ENCODE peak calls at places on chromosomes 13 and 19, in seven cellular contexts. E is GM12864; L is HCT116; M is amniotic epithelial cell; V is CD8-positive, alpha-beta T cell; T is occipital lobe; N is progenitor cell of endocrine pancreas. O is an unnamed sample.

GRCh38 chr13:28316129-28316528 is 177.8 kb downstream of the PAN3 start:
- DNase-seq in E (no peak), L (no peak), M (no peak), V (no peak), T (no peak), N (no peak), O (no peak)

GRCh38 chr13:98975822-98976261 is 2.0 kb downstream of the DOCK9 start:
- DNase-seq in E (no peak), L (no peak), M (peak; percentile 72), V (no peak), T (no peak), N (no peak), O (no peak)

GRCh38 chr13:33087091-33087490 is 70.9 kb downstream of the KL start:
- DNase-seq in E (no peak), L (no peak), M (peak; percentile 47), V (no peak), T (no peak), N (no peak), O (no peak)

GRCh38 chr13:30923423-30923822 is 9.0 kb upstream of the TEX26 start:
- DNase-seq in E (no peak), L (no peak), M (peak; percentile 55), V (no peak), T (no peak), N (no peak), O (no peak)

GRCh38 chr19:11356074-11356397 is 804 bp downstream of the PLPPR2 start:
- DNase-seq in E (no peak), L (no peak), M (no peak), V (no peak), T (no peak), N (no peak), O (no peak)

GRCh38 chr13:30352121-30352520 is 44.8 kb upstream of the KATNAL1 start:
- DNase-seq in E (no peak), L (no peak), M (no peak), V (no peak), T (no peak), N (no peak), O (no peak)

GRCh38 chr19:9052894-9053293 is 34.0 kb upstream of the OR1M1 start:
- DNase-seq in E (no peak), L (no peak), M (no peak), V (no peak), T (no peak), N (no peak), O (no peak)

GRCh38 chr19:40305403-40305802 is 20.3 kb upstream of the AKT2 start:
- DNase-seq in E (peak; percentile 79), L (peak; percentile 77), M (peak; percentile 87), V (peak; percentile 78), T (peak; percentile 63), N (peak; percentile 59), O (peak; percentile 88)

O was measured in Peyer's patch.